ENCODE peak calls at places on chromosomes 11 and 22, in seven cellular contexts. One of them, this sample, is unnamed.
A peak's percentile ranks its signal among the peaks of the same experiment; 100 is the strongest.

GRCh38 chr11:20618083-20618482 is 18.7 kb downstream of the SLC6A5 start:
- DNase-seq in SK-N-SH: no peak
- DNase-seq in K562: no peak
- DNase-seq in HCT116: no peak
- DNase-seq in GM12878: no peak
- DNase-seq in HepG2: no peak
- DNase-seq in H1: no peak
- DNase-seq in this sample: no peak

GRCh38 chr11:10646005-10646404 is 47.5 kb downstream of the IRAG1 start:
- DNase-seq in SK-N-SH: no peak
- DNase-seq in K562: no peak
- DNase-seq in HCT116: no peak
- DNase-seq in GM12878: no peak
- DNase-seq in HepG2: no peak
- DNase-seq in H1: no peak
- DNase-seq in this sample: no peak

GRCh38 chr11:72430743-72431570 is 3.4 kb downstream of the CLPB start:
- DNase-seq in SK-N-SH: peak; percentile 74
- DNase-seq in K562: peak; percentile 57
- DNase-seq in HCT116: no peak
- DNase-seq in GM12878: no peak
- DNase-seq in HepG2: peak; percentile 66
- DNase-seq in H1: no peak
- DNase-seq in this sample: peak; percentile 77

GRCh38 chr22:17638432-17639237 is at the start of gene BCL2L13:
- DNase-seq in SK-N-SH: peak; percentile 94
- DNase-seq in K562: peak; percentile 94
- DNase-seq in HCT116: peak; percentile 78
- DNase-seq in GM12878: peak; percentile 57
- DNase-seq in HepG2: peak; percentile 92
- DNase-seq in H1: peak; percentile 95
- DNase-seq in this sample: peak; percentile 56

GRCh38 chr22:49353185-49353584 is 474.5 kb downstream of the BRD1 start:
- DNase-seq in SK-N-SH: no peak
- DNase-seq in K562: no peak
- DNase-seq in HCT116: no peak
- DNase-seq in GM12878: no peak
- DNase-seq in HepG2: no peak
- DNase-seq in H1: peak; percentile 26
- DNase-seq in this sample: no peak

GRCh38 chr22:50323900-50324299 is 2.9 kb downstream of the DENND6B start:
- DNase-seq in SK-N-SH: no peak
- DNase-seq in K562: no peak
- DNase-seq in HCT116: no peak
- DNase-seq in GM12878: no peak
- DNase-seq in HepG2: no peak
- DNase-seq in H1: no peak
- DNase-seq in this sample: no peak

GRCh38 chr11:359181-359714 is 10.1 kb upstream of the B4GALNT4 start:
- DNase-seq in SK-N-SH: no peak
- DNase-seq in K562: no peak
- DNase-seq in HCT116: no peak
- DNase-seq in GM12878: no peak
- DNase-seq in HepG2: no peak
- DNase-seq in H1: no peak
- DNase-seq in this sample: no peak

GRCh38 chr11:76410771-76411423 is 29.8 kb downstream of the GVQW3 start:
- DNase-seq in SK-N-SH: no peak
- DNase-seq in K562: no peak
- DNase-seq in HCT116: no peak
- DNase-seq in GM12878: no peak
- DNase-seq in HepG2: no peak
- DNase-seq in H1: peak; percentile 37
- DNase-seq in this sample: no peak

GRCh38 chr11:37973926-37974325 is 1375.9 kb upstream of the RAG2 start:
- DNase-seq in SK-N-SH: no peak
- DNase-seq in K562: no peak
- DNase-seq in HCT116: no peak
- DNase-seq in GM12878: no peak
- DNase-seq in HepG2: no peak
- DNase-seq in H1: no peak
- DNase-seq in this sample: no peak

GRCh38 chr22:40348025-40348658 is 1.8 kb downstream of the ADSL start:
- DNase-seq in SK-N-SH: peak; percentile 56
- DNase-seq in K562: peak; percentile 47
- DNase-seq in HCT116: peak; percentile 40
- DNase-seq in GM12878: no peak
- DNase-seq in HepG2: peak; percentile 38
- DNase-seq in H1: no peak
- DNase-seq in this sample: no peak

GRCh38 chr22:22243033-22243680 is 1.4 kb upstream of the VPREB1 start:
- DNase-seq in SK-N-SH: no peak
- DNase-seq in K562: no peak
- DNase-seq in HCT116: no peak
- DNase-seq in GM12878: no peak
- DNase-seq in HepG2: no peak
- DNase-seq in H1: no peak
- DNase-seq in this sample: no peak

GRCh38 chr22:43228330-43228729 is 41.4 kb upstream of the TTLL12 start:
- DNase-seq in SK-N-SH: peak; percentile 51
- DNase-seq in K562: peak; percentile 57
- DNase-seq in HCT116: peak; percentile 10
- DNase-seq in GM12878: no peak
- DNase-seq in HepG2: no peak
- DNase-seq in H1: peak; percentile 91
- DNase-seq in this sample: no peak

GRCh38 chr11:2118674-2119073 is 20.5 kb downstream of the IGF2 start:
- DNase-seq in SK-N-SH: no peak
- DNase-seq in K562: no peak
- DNase-seq in HCT116: no peak
- DNase-seq in GM12878: no peak
- DNase-seq in HepG2: no peak
- DNase-seq in H1: no peak
- DNase-seq in this sample: no peak

GRCh38 chr11:69462106-69463045 is 19.1 kb upstream of the LINC01488 start:
- DNase-seq in SK-N-SH: no peak
- DNase-seq in K562: no peak
- DNase-seq in HCT116: no peak
- DNase-seq in GM12878: no peak
- DNase-seq in HepG2: no peak
- DNase-seq in H1: no peak
- DNase-seq in this sample: no peak

GRCh38 chr11:114315749-114316368 is 19.7 kb downstream of the NNMT start:
- DNase-seq in SK-N-SH: no peak
- DNase-seq in K562: no peak
- DNase-seq in HCT116: no peak
- DNase-seq in GM12878: no peak
- DNase-seq in HepG2: peak; percentile 83
- DNase-seq in H1: no peak
- DNase-seq in this sample: no peak

GRCh38 chr11:111500481-111500880 is 11.7 kb downstream of the BTG4 start:
- DNase-seq in SK-N-SH: no peak
- DNase-seq in K562: no peak
- DNase-seq in HCT116: no peak
- DNase-seq in GM12878: no peak
- DNase-seq in HepG2: no peak
- DNase-seq in H1: no peak
- DNase-seq in this sample: no peak

GRCh38 chr11:8038811-8039529 is 42.0 kb upstream of the TUB start:
- DNase-seq in SK-N-SH: no peak
- DNase-seq in K562: no peak
- DNase-seq in HCT116: no peak
- DNase-seq in GM12878: no peak
- DNase-seq in HepG2: no peak
- DNase-seq in H1: peak; percentile 32
- DNase-seq in this sample: no peak

GRCh38 chr22:24290459-24290858 is 19.8 kb downstream of the SPECC1L start:
- DNase-seq in SK-N-SH: no peak
- DNase-seq in K562: no peak
- DNase-seq in HCT116: no peak
- DNase-seq in GM12878: no peak
- DNase-seq in HepG2: no peak
- DNase-seq in H1: no peak
- DNase-seq in this sample: no peak

GRCh38 chr11:72423840-72424239 is 10.5 kb downstream of the CLPB start:
- DNase-seq in SK-N-SH: no peak
- DNase-seq in K562: no peak
- DNase-seq in HCT116: no peak
- DNase-seq in GM12878: no peak
- DNase-seq in HepG2: no peak
- DNase-seq in H1: no peak
- DNase-seq in this sample: no peak

GRCh38 chr11:47188262-47188661 is 2.0 kb upstream of the PACSIN3 start:
- DNase-seq in SK-N-SH: peak; percentile 83
- DNase-seq in K562: no peak
- DNase-seq in HCT116: no peak
- DNase-seq in GM12878: no peak
- DNase-seq in HepG2: no peak
- DNase-seq in H1: no peak
- DNase-seq in this sample: no peak

GRCh38 chr11:47003180-47003877 is 66.8 kb downstream of the CSTPP1 start:
- DNase-seq in SK-N-SH: no peak
- DNase-seq in K562: no peak
- DNase-seq in HCT116: no peak
- DNase-seq in GM12878: no peak
- DNase-seq in HepG2: no peak
- DNase-seq in H1: no peak
- DNase-seq in this sample: no peak

GRCh38 chr22:46578824-46579561 is 41.2 kb upstream of the GRAMD4 start:
- DNase-seq in SK-N-SH: peak; percentile 75
- DNase-seq in K562: no peak
- DNase-seq in HCT116: no peak
- DNase-seq in GM12878: no peak
- DNase-seq in HepG2: peak; percentile 64
- DNase-seq in H1: no peak
- DNase-seq in this sample: no peak

GRCh38 chr11:95768521-95768920 is 21.1 kb downstream of the FAM76B start:
- DNase-seq in SK-N-SH: no peak
- DNase-seq in K562: no peak
- DNase-seq in HCT116: no peak
- DNase-seq in GM12878: no peak
- DNase-seq in HepG2: no peak
- DNase-seq in H1: no peak
- DNase-seq in this sample: no peak
- TF ChIP-seq JUND in SK-N-SH: no peak
- TF ChIP-seq JUND in K562: no peak
- TF ChIP-seq JUND in HCT116: no peak
- TF ChIP-seq JUND in GM12878: no peak
- TF ChIP-seq JUND in HepG2: no peak
- TF ChIP-seq JUND in H1: no peak
- TF ChIP-seq JUND in this sample: no peak

DNA sequence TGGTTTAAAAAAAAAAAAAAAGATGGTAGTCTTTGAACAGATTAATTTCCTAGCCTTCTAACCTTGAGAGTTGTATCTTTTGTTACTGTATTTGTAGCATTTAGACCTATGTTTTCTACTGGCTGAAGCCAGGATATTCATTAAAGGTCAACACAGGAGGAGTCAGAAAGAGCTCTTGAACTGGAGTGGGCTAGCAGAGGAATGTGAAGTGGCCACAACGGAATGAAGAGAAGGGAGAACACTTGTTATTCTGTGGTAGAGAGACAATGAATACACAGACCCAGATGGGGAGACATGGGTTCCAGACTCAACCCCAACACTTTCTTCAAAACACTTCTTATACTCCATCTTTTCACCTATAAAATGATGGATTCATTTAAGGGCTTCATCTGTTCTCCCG is 88.1 kb downstream of the RELT start:
- DNase-seq in SK-N-SH: no peak
- DNase-seq in K562: no peak
- DNase-seq in HCT116: no peak
- DNase-seq in GM12878: no peak
- DNase-seq in HepG2: no peak
- DNase-seq in H1: no peak
- DNase-seq in this sample: no peak
- TF ChIP-seq JUND in SK-N-SH: no peak
- TF ChIP-seq JUND in K562: no peak
- TF ChIP-seq JUND in HCT116: no peak
- TF ChIP-seq JUND in GM12878: no peak
- TF ChIP-seq JUND in HepG2: no peak
- TF ChIP-seq JUND in H1: no peak
- TF ChIP-seq JUND in this sample: no peak

GRCh38 chr11:6571434-6572008 is 31.9 kb downstream of the RRP8 start:
- DNase-seq in SK-N-SH: no peak
- DNase-seq in K562: no peak
- DNase-seq in HCT116: no peak
- DNase-seq in GM12878: no peak
- DNase-seq in HepG2: no peak
- DNase-seq in H1: no peak
- DNase-seq in this sample: no peak
- TF ChIP-seq JUND in SK-N-SH: no peak
- TF ChIP-seq JUND in K562: no peak
- TF ChIP-seq JUND in HCT116: no peak
- TF ChIP-seq JUND in GM12878: no peak
- TF ChIP-seq JUND in HepG2: no peak
- TF ChIP-seq JUND in H1: no peak
- TF ChIP-seq JUND in this sample: no peak

DNA sequence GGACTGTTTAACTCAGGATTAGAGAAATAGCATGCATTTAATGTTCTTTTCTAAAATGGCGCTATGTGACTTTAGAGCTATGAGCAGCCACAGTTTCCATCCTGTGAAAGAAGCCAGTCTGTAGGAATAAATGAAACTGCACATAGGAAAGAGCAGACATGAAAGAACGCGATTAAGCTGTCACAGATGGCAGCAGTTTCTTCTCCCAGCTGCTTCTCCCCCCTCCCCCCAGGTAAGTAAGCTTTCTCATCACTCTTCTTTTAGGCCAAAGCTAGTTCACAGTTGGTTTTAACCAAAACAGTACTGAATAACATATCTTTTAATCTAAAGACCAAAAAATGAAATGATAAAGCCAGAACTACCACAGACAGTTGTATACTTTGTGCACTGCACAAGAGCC is 266.4 kb downstream of the KCNA4 start:
- DNase-seq in SK-N-SH: no peak
- DNase-seq in K562: no peak
- DNase-seq in HCT116: no peak
- DNase-seq in GM12878: no peak
- DNase-seq in HepG2: no peak
- DNase-seq in H1: no peak
- DNase-seq in this sample: no peak
- TF ChIP-seq JUND in SK-N-SH: no peak
- TF ChIP-seq JUND in K562: no peak
- TF ChIP-seq JUND in HCT116: no peak
- TF ChIP-seq JUND in GM12878: no peak
- TF ChIP-seq JUND in HepG2: no peak
- TF ChIP-seq JUND in H1: no peak
- TF ChIP-seq JUND in this sample: no peak

DNA sequence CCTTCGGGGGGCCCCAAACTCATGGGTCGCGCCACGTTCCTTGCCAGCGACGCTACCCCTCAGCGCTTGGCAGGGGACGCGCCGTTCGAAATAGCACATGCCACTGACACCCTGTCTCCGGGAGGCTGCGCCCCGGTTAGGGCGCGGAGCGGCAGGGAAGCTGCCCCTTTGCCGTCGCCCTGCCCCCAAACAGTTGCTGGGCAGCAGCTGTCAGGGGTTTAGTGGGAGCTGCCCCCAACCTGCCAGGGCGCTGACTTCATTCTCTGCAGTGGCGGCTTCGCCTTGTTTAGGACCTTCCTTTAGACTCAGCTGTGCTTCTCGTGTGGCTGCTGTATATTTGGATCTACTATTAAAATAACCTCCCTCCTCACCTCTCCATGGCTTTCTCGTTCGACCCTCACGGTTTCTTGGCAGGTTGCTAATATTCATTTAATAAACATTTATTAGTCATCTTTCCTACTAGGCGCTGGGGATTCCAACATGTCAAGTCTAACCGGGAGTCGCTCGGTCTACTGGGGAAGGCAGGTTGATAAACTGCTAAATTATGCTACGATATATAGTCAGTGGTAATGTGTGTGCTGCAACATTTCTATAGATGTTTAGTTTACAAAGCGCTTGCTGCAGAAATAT is 777 bp downstream of the TMEM109 start:
- DNase-seq in SK-N-SH: peak; percentile 77
- DNase-seq in K562: peak; percentile 61
- DNase-seq in HCT116: no peak
- DNase-seq in GM12878: no peak
- DNase-seq in HepG2: no peak
- DNase-seq in H1: peak; percentile 65
- DNase-seq in this sample: no peak
- TF ChIP-seq JUND in SK-N-SH: no peak
- TF ChIP-seq JUND in K562: no peak
- TF ChIP-seq JUND in HCT116: no peak
- TF ChIP-seq JUND in GM12878: no peak
- TF ChIP-seq JUND in HepG2: no peak
- TF ChIP-seq JUND in H1: no peak
- TF ChIP-seq JUND in this sample: no peak